ENCODE peak calls at places on chromosomes 5 and 9, in six cellular contexts. O is cardiac fibroblast, Y is GM20000, F is upper lobe of left lung, W is A549, A is fibroblast of mammary gland. R is an unnamed sample.
A peak's percentile ranks its signal among the peaks of the same experiment; 100 is the strongest.

GRCh38 chr5:64977779-64978178 is 209.0 kb downstream of the CWC27 start:
- DNase-seq in W (no peak), Y (no peak), A (peak; percentile 86), O (peak; percentile 66), F (no peak), R (peak; percentile 11)

GRCh38 chr5:155700333-155700732 is 626.6 kb upstream of the SGCD start:
- DNase-seq in O (no peak), W (no peak), Y (no peak), F (no peak), A (no peak), R (peak; percentile 4)

GRCh38 chr9:127021664-127022337 is 100.6 kb downstream of the ANGPTL2 start:
- DNase-seq in W (no peak), Y (no peak), F (peak; percentile 49), O (peak; percentile 100), A (peak; percentile 100), R (no peak)

GRCh38 chr9:111731916-111732315 is 62.8 kb downstream of the SHOC1 start:
- DNase-seq in A (peak; percentile 59), W (no peak), Y (no peak), F (no peak), O (peak; percentile 37), R (no peak)

GRCh38 chr5:90550963-90551362 is 7.6 kb upstream of the ADGRV1 start:
- DNase-seq in O (no peak), F (no peak), A (no peak), Y (no peak), W (no peak), R (no peak)

GRCh38 chr5:93035194-93035593 is 545.8 kb downstream of the NR2F1-AS1 start:
- DNase-seq in W (no peak), F (no peak), A (no peak), Y (no peak), O (no peak), R (no peak)

GRCh38 chr5:76818844-76819831 is at the start of gene F2RL1:
- DNase-seq in Y (no peak), F (peak; percentile 91), W (peak; percentile 88), A (peak; percentile 68), O (peak; percentile 78), R (peak; percentile 47)

GRCh38 chr5:9063615-9064245 is 482.1 kb downstream of the SEMA5A start:
- DNase-seq in A (no peak), Y (no peak), F (no peak), O (no peak), W (no peak), R (no peak)

GRCh38 chr9:115524467-115525059 is 406.6 kb upstream of the TNC start:
- DNase-seq in W (peak; percentile 38), O (peak; percentile 76), F (no peak), A (peak; percentile 77), Y (peak; percentile 44), R (peak; percentile 6)

GRCh38 chr5:87899109-87900100 is 369.2 kb downstream of the TMEM161B start:
- DNase-seq in A (peak; percentile 42), W (no peak), F (no peak), O (peak; percentile 5), Y (no peak), R (no peak)

GRCh38 chr5:32098806-32099435 is 75.2 kb downstream of the GOLPH3 start:
- DNase-seq in Y (no peak), W (no peak), A (no peak), F (no peak), O (peak; percentile 42), R (no peak)

GRCh38 chr5:134758176-134758503 is 439 bp upstream of the DDX46 start:
- DNase-seq in O (no peak), A (no peak), W (no peak), Y (no peak), F (no peak), R (no peak)

GRCh38 chr9:82790868-82791267 is 272.1 kb downstream of the RASEF start:
- DNase-seq in O (no peak), Y (no peak), W (no peak), F (no peak), A (no peak), R (no peak)

GRCh38 chr9:92974696-92975451 is 27.6 kb downstream of the FGD3 start:
- DNase-seq in O (no peak), W (no peak), A (no peak), F (no peak), Y (no peak), R (no peak)

GRCh38 chr9:123943671-123944070 is 13.7 kb upstream of the DENND1A start:
- DNase-seq in W (no peak), Y (no peak), F (no peak), O (no peak), A (no peak), R (no peak)

GRCh38 chr9:123952631-123953147 is 22.8 kb upstream of the DENND1A start:
- DNase-seq in W (no peak), F (no peak), Y (no peak), A (no peak), O (no peak), R (no peak)

GRCh38 chr9:123947326-123947725 is 17.4 kb upstream of the DENND1A start:
- DNase-seq in Y (no peak), W (no peak), A (no peak), O (no peak), F (no peak), R (no peak)

GRCh38 chr9:123946257-123946855 is 16.4 kb upstream of the DENND1A start:
- DNase-seq in Y (no peak), O (no peak), A (no peak), F (no peak), W (no peak), R (no peak)

DNA sequence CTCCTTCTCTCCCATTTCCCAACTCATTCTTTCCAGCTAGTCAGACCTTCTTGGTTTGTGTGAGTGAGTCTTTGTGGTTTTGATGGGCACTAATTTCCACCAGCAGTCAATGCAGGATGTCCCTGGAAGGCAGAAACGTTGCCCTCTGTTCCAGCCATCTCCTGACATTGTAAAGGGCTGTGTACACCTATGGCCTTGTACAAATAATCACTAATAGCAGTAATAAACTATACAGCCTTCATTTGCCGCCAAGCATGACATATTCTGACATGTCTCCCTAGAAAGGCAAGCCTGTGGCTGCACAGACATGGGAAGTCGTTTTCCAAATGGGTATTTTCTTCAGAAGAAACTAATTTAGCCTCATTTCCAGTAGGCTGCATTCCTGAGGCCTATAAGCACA is 18.4 kb upstream of the DENND1A start:
- DNase-seq in A (no peak), Y (no peak), F (no peak), W (no peak), O (no peak), R (no peak)
- TF ChIP-seq CTCF in A (no peak), Y (no peak), F (no peak), W (no peak), O (no peak), R (no peak)

GRCh38 chr9:19517202-19517942 is 108.6 kb downstream of the ACER2 start:
- DNase-seq in A (no peak), W (no peak), F (no peak), Y (peak; percentile 25), O (no peak), R (peak; percentile 26)
- TF ChIP-seq CTCF in A (peak; percentile 43), W (no peak), F (no peak), Y (peak; percentile 40), O (peak; percentile 57), R (no peak)

DNA sequence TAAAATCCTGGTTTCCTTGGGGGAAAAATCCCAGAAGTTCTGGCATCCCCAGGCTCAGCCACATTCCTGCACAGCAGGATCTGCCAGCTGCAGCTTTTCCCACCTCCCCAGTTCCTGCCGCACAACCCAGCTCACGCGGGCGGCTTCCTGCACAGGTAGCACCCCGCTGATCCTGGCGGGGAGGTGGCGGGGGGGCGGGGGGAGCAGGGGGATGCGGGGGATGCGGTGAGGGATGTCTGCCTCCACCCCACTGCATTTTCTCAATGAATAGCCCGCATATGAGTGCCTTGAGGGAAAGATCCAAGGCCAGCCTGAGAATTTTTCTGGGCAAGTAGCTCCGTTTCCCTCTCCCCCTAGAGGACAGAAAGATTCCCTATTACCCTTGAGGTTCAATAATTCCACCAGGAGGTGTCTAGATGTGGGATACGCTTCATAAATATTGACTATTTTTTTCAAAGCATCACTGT is 21.1 kb downstream of the GFPT2 start:
- DNase-seq in W (peak; percentile 76), Y (no peak), A (peak; percentile 57), O (peak; percentile 59), F (no peak), R (no peak)
- TF ChIP-seq CTCF in W (peak; percentile 23), Y (no peak), A (peak; percentile 36), O (peak; percentile 31), F (no peak), R (no peak)

DNA sequence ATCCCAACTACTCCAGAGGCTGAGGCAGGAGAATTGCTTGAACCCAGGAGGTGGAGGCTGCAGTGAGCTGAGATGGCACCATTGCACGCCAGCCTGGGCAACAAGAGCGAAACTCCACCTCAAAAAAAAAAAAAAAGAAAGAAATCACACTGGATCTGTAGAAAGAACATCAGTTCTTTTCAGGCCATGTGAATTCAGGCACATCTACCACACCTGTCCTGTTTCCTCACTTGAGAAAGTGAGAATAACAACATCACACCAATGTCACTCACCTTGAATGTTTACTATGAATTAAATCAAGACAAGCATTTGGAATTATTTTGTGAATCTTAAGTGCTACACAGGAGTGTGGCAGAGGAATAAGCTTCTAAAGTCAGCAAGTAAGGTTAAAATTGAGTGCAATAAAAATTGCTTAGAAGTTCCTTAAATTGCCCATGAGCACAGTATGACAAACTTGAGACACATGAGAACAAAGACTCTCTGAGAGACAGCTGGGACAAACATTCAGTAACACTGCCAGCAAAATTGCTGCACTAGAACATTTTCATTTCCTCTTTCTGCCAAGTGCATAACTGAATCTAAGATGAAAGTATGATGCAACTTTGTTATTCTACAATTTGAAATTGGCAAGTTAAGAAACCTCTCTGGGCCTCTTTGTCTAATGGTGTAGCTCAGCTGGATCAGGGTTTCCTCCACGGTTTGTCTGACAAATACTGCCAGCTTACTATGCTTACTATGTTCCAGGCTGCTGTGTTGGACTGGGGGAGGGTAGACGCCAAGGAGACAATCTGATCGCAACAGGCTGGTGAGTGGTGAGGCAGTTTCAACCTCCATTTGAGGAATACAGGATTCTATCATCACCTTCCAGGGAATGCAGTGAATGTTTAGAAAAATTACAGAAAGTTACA is 1.9 kb upstream of the RIC1 start:
- DNase-seq in W (no peak), O (peak; percentile 95), Y (peak; percentile 78), F (peak; percentile 47), A (peak; percentile 86), R (peak; percentile 74)
- TF ChIP-seq CTCF in W (no peak), O (no peak), Y (no peak), F (no peak), A (no peak), R (no peak)

DNA sequence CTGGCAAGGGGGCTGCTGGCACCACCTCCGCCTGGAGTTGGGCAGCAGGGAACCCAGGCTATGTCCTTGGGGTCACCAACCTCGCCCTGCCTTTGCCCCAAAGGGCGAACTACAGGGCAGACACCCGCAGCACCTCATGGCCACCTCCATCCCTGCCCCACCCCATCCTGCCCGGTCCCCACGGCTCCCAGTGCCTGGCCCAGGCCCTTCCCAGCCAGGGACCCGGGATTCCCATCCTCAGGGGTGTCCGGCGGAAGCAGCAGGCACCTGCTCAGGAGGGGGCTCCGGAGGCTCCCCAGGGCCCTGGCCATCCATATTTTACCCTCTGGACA is 37.0 kb downstream of the NACC2 start:
- DNase-seq in Y (no peak), A (no peak), F (no peak), W (no peak), O (no peak), R (no peak)
- TF ChIP-seq CTCF in Y (no peak), A (no peak), F (no peak), W (no peak), O (no peak), R (no peak)